ENCODE peak calls at places on chromosomes 1 and 21, in five cellular contexts. One of them, this sample, is unnamed.

GRCh38 chr1:205451202-205451601 is 4.6 kb downstream of the BLACAT1 start:
- DNase-seq in lower lobe of right lung: no peak
- DNase-seq in BJ: no peak
- DNase-seq in K562: no peak
- DNase-seq in SK-N-SH: no peak
- DNase-seq in this sample: no peak

GRCh38 chr1:162905759-162906158 is 44.8 kb upstream of the CCDC190 start:
- DNase-seq in K562: peak; percentile 8
- DNase-seq in lower lobe of right lung: no peak
- DNase-seq in BJ: peak; percentile 44
- DNase-seq in SK-N-SH: no peak
- DNase-seq in this sample: no peak

GRCh38 chr1:15736035-15736665 is at the start of gene SLC25A34:
- DNase-seq in BJ: no peak
- DNase-seq in SK-N-SH: no peak
- DNase-seq in lower lobe of right lung: peak; percentile 86
- DNase-seq in K562: no peak
- DNase-seq in this sample: peak; percentile 79

GRCh38 chr1:56179571-56179970 is 399.8 kb downstream of the PLPP3 start:
- DNase-seq in lower lobe of right lung: no peak
- DNase-seq in BJ: no peak
- DNase-seq in K562: no peak
- DNase-seq in SK-N-SH: no peak
- DNase-seq in this sample: no peak

GRCh38 chr1:55632058-55632457 is 416.9 kb upstream of the USP24 start:
- DNase-seq in lower lobe of right lung: no peak
- DNase-seq in K562: no peak
- DNase-seq in SK-N-SH: no peak
- DNase-seq in BJ: peak; percentile 50
- DNase-seq in this sample: no peak

GRCh38 chr1:156760796-156761104 is 6.6 kb upstream of the PRCC start:
- DNase-seq in lower lobe of right lung: no peak
- DNase-seq in BJ: no peak
- DNase-seq in K562: no peak
- DNase-seq in SK-N-SH: no peak
- DNase-seq in this sample: no peak

GRCh38 chr1:9700340-9700739 is 48.8 kb downstream of the PIK3CD start:
- DNase-seq in SK-N-SH: peak; percentile 22
- DNase-seq in BJ: peak; percentile 73
- DNase-seq in lower lobe of right lung: no peak
- DNase-seq in K562: no peak
- DNase-seq in this sample: no peak

GRCh38 chr1:169941982-169942830 is 48.5 kb upstream of the SCYL3 start:
- DNase-seq in SK-N-SH: no peak
- DNase-seq in lower lobe of right lung: no peak
- DNase-seq in BJ: peak; percentile 66
- DNase-seq in K562: no peak
- DNase-seq in this sample: no peak

GRCh38 chr1:197327776-197328364 is 59.8 kb downstream of the CRB1 start:
- DNase-seq in K562: no peak
- DNase-seq in SK-N-SH: peak; percentile 16
- DNase-seq in lower lobe of right lung: no peak
- DNase-seq in BJ: no peak
- DNase-seq in this sample: no peak

GRCh38 chr1:176939993-176940392 is 224.5 kb downstream of the ASTN1 start:
- DNase-seq in lower lobe of right lung: no peak
- DNase-seq in SK-N-SH: no peak
- DNase-seq in K562: no peak
- DNase-seq in BJ: no peak
- DNase-seq in this sample: no peak

GRCh38 chr1:178650950-178651461 is 74.0 kb upstream of the RALGPS2 start:
- DNase-seq in BJ: peak; percentile 43
- DNase-seq in K562: no peak
- DNase-seq in lower lobe of right lung: no peak
- DNase-seq in SK-N-SH: no peak
- DNase-seq in this sample: no peak

GRCh38 chr1:201319631-201320030 is 36.3 kb downstream of the PKP1 start:
- DNase-seq in lower lobe of right lung: peak; percentile 22
- DNase-seq in K562: no peak
- DNase-seq in BJ: no peak
- DNase-seq in SK-N-SH: no peak
- DNase-seq in this sample: no peak

GRCh38 chr1:17232759-17233661 is 15.9 kb upstream of the PADI3 start:
- DNase-seq in K562: no peak
- DNase-seq in BJ: peak; percentile 88
- DNase-seq in lower lobe of right lung: no peak
- DNase-seq in SK-N-SH: no peak
- DNase-seq in this sample: no peak

DNA sequence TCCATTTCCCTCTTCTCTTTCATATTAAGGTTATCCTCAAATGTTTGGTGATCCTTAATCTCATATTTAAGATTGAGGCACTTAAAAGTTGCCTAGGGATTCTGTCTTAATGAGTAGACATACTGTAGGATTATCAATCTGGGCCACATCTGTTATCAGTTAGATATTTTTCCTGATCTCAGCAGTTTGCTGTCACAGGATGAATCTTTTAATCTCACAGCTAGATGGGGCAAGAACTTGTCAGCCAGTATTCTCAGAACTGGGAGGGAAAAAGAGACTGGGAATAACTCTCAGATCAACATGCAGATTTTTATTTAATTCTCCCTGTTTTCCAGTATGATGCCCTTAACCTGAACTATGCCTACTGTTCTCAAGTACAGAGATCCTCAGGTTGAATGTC is 14.0 kb downstream of the ZNF644 start:
- DNase-seq in BJ: no peak
- DNase-seq in K562: no peak
- DNase-seq in lower lobe of right lung: no peak
- DNase-seq in SK-N-SH: no peak
- DNase-seq in this sample: no peak
- TF ChIP-seq CTCF in BJ: no peak
- TF ChIP-seq CTCF in K562: no peak
- TF ChIP-seq CTCF in lower lobe of right lung: no peak
- TF ChIP-seq CTCF in SK-N-SH: no peak
- TF ChIP-seq CTCF in this sample: no peak

GRCh38 chr1:12416101-12416500 is 186.3 kb downstream of the VPS13D start:
- DNase-seq in BJ: no peak
- DNase-seq in K562: no peak
- DNase-seq in lower lobe of right lung: no peak
- DNase-seq in SK-N-SH: no peak
- DNase-seq in this sample: no peak
- H3K36me3 ChIP-seq in BJ: peaks cover 9% of the 10 kb centered on the region
- H3K36me3 ChIP-seq in K562: peaks cover 64% of the 10 kb centered on the region
- H3K36me3 ChIP-seq in lower lobe of right lung: peaks cover 49% of the 10 kb centered on the region
- H3K36me3 ChIP-seq in SK-N-SH: peaks cover 32% of the 10 kb centered on the region
- H3K36me3 ChIP-seq in this sample: peaks cover 13% of the 10 kb centered on the region

GRCh38 chr1:115462677-115463076 is 124.6 kb upstream of the NGF start:
- DNase-seq in BJ: no peak
- DNase-seq in K562: no peak
- DNase-seq in SK-N-SH: no peak
- DNase-seq in lower lobe of right lung: no peak
- DNase-seq in this sample: no peak

GRCh38 chr1:115459161-115459560 is 121.1 kb upstream of the NGF start:
- DNase-seq in K562: no peak
- DNase-seq in BJ: no peak
- DNase-seq in lower lobe of right lung: no peak
- DNase-seq in SK-N-SH: no peak
- DNase-seq in this sample: no peak

GRCh38 chr1:115458426-115459114 is 120.5 kb upstream of the NGF start:
- DNase-seq in K562: no peak
- DNase-seq in SK-N-SH: no peak
- DNase-seq in lower lobe of right lung: no peak
- DNase-seq in BJ: no peak
- DNase-seq in this sample: no peak

GRCh38 chr1:115463347-115463746 is 125.3 kb upstream of the NGF start:
- DNase-seq in K562: no peak
- DNase-seq in SK-N-SH: no peak
- DNase-seq in lower lobe of right lung: no peak
- DNase-seq in BJ: no peak
- DNase-seq in this sample: peak; percentile 24

DNA sequence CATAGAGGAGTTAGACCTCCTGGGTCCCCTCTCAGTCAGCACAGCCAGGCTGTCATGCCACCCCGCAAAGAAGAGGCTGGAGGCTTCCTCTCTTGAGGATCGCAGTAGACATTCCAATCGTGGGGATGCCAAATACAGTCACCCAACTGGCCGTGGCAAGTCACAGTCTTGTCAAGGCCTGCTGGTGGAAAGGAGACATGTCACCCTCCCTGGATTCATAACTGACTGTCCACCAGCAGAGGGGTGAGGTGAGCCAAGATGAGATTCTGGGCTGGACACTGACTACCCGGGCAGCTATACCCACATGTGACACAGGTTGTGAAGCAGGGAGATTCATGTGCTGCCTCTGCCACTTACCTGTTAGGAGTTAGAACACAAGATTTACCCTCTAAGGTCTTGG is 123.5 kb upstream of the NGF start:
- DNase-seq in SK-N-SH: no peak
- DNase-seq in lower lobe of right lung: no peak
- DNase-seq in BJ: no peak
- DNase-seq in K562: peak; percentile 8
- DNase-seq in this sample: no peak
- TF ChIP-seq CTCF in SK-N-SH: no peak
- TF ChIP-seq CTCF in lower lobe of right lung: no peak
- TF ChIP-seq CTCF in BJ: no peak
- TF ChIP-seq CTCF in K562: peak; percentile 16
- TF ChIP-seq CTCF in this sample: no peak

GRCh38 chr21:42288962-42289361 is 26.2 kb downstream of the TFF3 start:
- DNase-seq in BJ: no peak
- DNase-seq in K562: no peak
- DNase-seq in lower lobe of right lung: no peak
- DNase-seq in SK-N-SH: no peak
- DNase-seq in this sample: no peak

GRCh38 chr21:42289926-42290325 is 25.3 kb downstream of the TFF3 start:
- DNase-seq in lower lobe of right lung: peak; percentile 81
- DNase-seq in K562: no peak
- DNase-seq in SK-N-SH: no peak
- DNase-seq in BJ: no peak
- DNase-seq in this sample: peak; percentile 48

GRCh38 chr21:42285569-42286245 is 29.5 kb downstream of the TFF3 start:
- DNase-seq in lower lobe of right lung: no peak
- DNase-seq in SK-N-SH: no peak
- DNase-seq in BJ: no peak
- DNase-seq in K562: no peak
- DNase-seq in this sample: no peak

GRCh38 chr21:42286416-42286815 is 28.8 kb downstream of the TFF3 start:
- DNase-seq in SK-N-SH: no peak
- DNase-seq in BJ: no peak
- DNase-seq in K562: no peak
- DNase-seq in lower lobe of right lung: peak; percentile 23
- DNase-seq in this sample: no peak

GRCh38 chr21:42287193-42288083 is 27.8 kb downstream of the TFF3 start:
- DNase-seq in K562: no peak
- DNase-seq in SK-N-SH: no peak
- DNase-seq in BJ: no peak
- DNase-seq in lower lobe of right lung: no peak
- DNase-seq in this sample: no peak
- H3K36me3 ChIP-seq in K562: no peaks in the 10 kb centered on the region
- H3K36me3 ChIP-seq in SK-N-SH: no peaks in the 10 kb centered on the region
- H3K36me3 ChIP-seq in BJ: no peaks in the 10 kb centered on the region
- H3K36me3 ChIP-seq in lower lobe of right lung: peaks cover 88% of the 10 kb centered on the region
- H3K36me3 ChIP-seq in this sample: peaks cover 67% of the 10 kb centered on the region

DNA sequence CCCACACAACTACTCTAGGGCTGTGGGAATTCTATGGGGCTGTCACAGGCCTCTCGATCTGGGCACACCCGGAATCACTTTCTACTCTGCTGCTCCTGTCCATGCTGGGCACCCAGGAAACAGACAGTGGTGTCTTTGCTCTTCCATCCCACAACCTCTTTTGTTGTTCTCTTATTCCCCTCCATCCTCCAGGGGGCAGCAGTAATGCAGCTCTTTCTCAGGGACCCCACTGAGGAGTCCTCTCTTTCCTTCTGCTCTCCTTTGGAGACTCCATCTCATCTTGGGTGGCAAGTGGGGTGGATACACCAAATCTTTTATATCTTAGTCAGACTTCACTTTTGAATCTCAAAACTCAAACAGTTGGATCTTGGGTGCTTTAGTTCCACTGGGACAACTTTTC is 206.3 kb downstream of the HS2ST1 start:
- DNase-seq in K562: peak; percentile 44
- DNase-seq in SK-N-SH: no peak
- DNase-seq in BJ: no peak
- DNase-seq in lower lobe of right lung: no peak
- DNase-seq in this sample: no peak
- TF ChIP-seq CTCF in K562: peak; percentile 58
- TF ChIP-seq CTCF in SK-N-SH: peak; percentile 42
- TF ChIP-seq CTCF in BJ: peak; percentile 4
- TF ChIP-seq CTCF in lower lobe of right lung: no peak
- TF ChIP-seq CTCF in this sample: no peak

DNA sequence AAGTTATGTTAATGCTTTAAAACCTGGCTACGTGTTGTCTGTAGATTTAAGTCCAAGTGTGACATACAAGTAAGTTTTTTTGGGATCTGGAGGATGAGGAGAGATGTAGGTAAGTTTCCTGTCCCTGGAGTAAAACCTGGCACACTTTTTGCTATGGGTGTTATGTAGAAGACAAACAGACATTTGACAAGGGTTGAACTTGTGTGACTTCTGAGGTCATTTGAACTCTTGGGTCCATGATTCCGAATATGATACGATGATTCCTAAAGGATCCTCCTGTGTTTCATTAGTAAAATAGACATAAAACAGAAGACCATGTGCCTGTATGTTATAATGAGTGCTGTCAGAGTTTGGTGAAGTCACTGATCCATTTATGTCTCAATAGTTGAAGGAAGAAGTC is 44.2 kb downstream of the ARID1A start:
- DNase-seq in lower lobe of right lung: no peak
- DNase-seq in SK-N-SH: no peak
- DNase-seq in BJ: no peak
- DNase-seq in K562: no peak
- DNase-seq in this sample: no peak
- H3K36me3 ChIP-seq in lower lobe of right lung: peaks cover 86% of the 10 kb centered on the region
- H3K36me3 ChIP-seq in SK-N-SH: peaks cover 44% of the 10 kb centered on the region
- H3K36me3 ChIP-seq in BJ: peaks cover 10% of the 10 kb centered on the region
- H3K36me3 ChIP-seq in K562: peaks cover 82% of the 10 kb centered on the region
- H3K36me3 ChIP-seq in this sample: peaks cover 82% of the 10 kb centered on the region

DNA sequence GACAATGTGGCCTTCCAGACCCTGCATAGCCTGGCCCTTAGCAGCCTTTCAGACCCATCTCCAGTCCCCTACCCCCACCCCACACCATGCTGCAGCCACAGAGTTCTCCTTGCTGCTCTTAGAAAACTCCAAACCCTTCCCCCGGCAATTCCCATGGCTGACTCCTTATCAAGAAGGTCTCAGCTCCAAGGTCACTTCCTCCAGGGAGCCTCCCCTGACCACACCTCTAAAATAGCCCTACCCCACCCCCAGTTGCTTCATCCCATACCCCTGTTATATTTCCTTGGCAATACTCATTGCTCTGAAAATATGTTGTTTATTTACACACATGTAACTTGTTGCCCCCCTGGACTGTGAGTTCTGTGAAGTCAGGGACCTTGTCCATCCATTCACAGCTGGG is 4.3 kb upstream of the ADGRB2 start:
- DNase-seq in K562: no peak
- DNase-seq in lower lobe of right lung: no peak
- DNase-seq in SK-N-SH: no peak
- DNase-seq in BJ: no peak
- DNase-seq in this sample: no peak
- TF ChIP-seq CTCF in K562: no peak
- TF ChIP-seq CTCF in lower lobe of right lung: no peak
- TF ChIP-seq CTCF in SK-N-SH: no peak
- TF ChIP-seq CTCF in BJ: no peak
- TF ChIP-seq CTCF in this sample: no peak